ENCODE peak calls at places on chromosomes 13 and 19, in ten cellular contexts. One of them, this sample, is unnamed.

GRCh38 chr13:106373989-106374572 is 161.4 kb downstream of the EFNB2 start:
- DNase-seq in stimulated activated CD4-positive, alpha-beta T cell treated with anti-CD3 and anti-CD28 coated beads, TNF-alpha, amount 100 ng/mL, for 48 hours: no peak
- DNase-seq in SW 1271: no peak
- DNase-seq in colonic mucosa: no peak
- DNase-seq in astrocyte of the spinal cord: peak
- DNase-seq in astrocyte of the cerebellum: peak
- DNase-seq in mucosa of gallbladder: no peak
- DNase-seq in DMS153: no peak
- DNase-seq in NCI-H2029 treated with DMSO at 0.1 percent for 48 hours: no peak
- DNase-seq in pancreas: no peak
- DNase-seq in this sample: no peak

GRCh38 chr13:101181076-101181685 is 235.1 kb downstream of the NALCN start:
- DNase-seq in stimulated activated CD4-positive, alpha-beta T cell treated with anti-CD3 and anti-CD28 coated beads, TNF-alpha, amount 100 ng/mL, for 48 hours: no peak
- DNase-seq in SW 1271: no peak
- DNase-seq in colonic mucosa: no peak
- DNase-seq in astrocyte of the spinal cord: peak
- DNase-seq in astrocyte of the cerebellum: no peak
- DNase-seq in mucosa of gallbladder: no peak
- DNase-seq in DMS153: no peak
- DNase-seq in NCI-H2029 treated with DMSO at 0.1 percent for 48 hours: no peak
- DNase-seq in pancreas: no peak
- DNase-seq in this sample: no peak

GRCh38 chr19:1233361-1233667 is 4.5 kb downstream of the CBARP start:
- DNase-seq in stimulated activated CD4-positive, alpha-beta T cell treated with anti-CD3 and anti-CD28 coated beads, TNF-alpha, amount 100 ng/mL, for 48 hours: no peak
- DNase-seq in SW 1271: no peak
- DNase-seq in colonic mucosa: peak
- DNase-seq in astrocyte of the spinal cord: no peak
- DNase-seq in astrocyte of the cerebellum: no peak
- DNase-seq in mucosa of gallbladder: no peak
- DNase-seq in DMS153: no peak
- DNase-seq in NCI-H2029 treated with DMSO at 0.1 percent for 48 hours: no peak
- DNase-seq in pancreas: no peak
- DNase-seq in this sample: no peak

GRCh38 chr13:106521101-106521799 is 14.2 kb downstream of the EFNB2 start:
- DNase-seq in stimulated activated CD4-positive, alpha-beta T cell treated with anti-CD3 and anti-CD28 coated beads, TNF-alpha, amount 100 ng/mL, for 48 hours: no peak
- DNase-seq in SW 1271: no peak
- DNase-seq in colonic mucosa: no peak
- DNase-seq in astrocyte of the spinal cord: no peak
- DNase-seq in astrocyte of the cerebellum: no peak
- DNase-seq in mucosa of gallbladder: no peak
- DNase-seq in DMS153: no peak
- DNase-seq in NCI-H2029 treated with DMSO at 0.1 percent for 48 hours: no peak
- DNase-seq in pancreas: no peak
- DNase-seq in this sample: no peak

GRCh38 chr13:108304170-108305068 is 34.9 kb downstream of the TNFSF13B start:
- DNase-seq in stimulated activated CD4-positive, alpha-beta T cell treated with anti-CD3 and anti-CD28 coated beads, TNF-alpha, amount 100 ng/mL, for 48 hours: no peak
- DNase-seq in SW 1271: no peak
- DNase-seq in colonic mucosa: no peak
- DNase-seq in astrocyte of the spinal cord: no peak
- DNase-seq in astrocyte of the cerebellum: no peak
- DNase-seq in mucosa of gallbladder: no peak
- DNase-seq in DMS153: no peak
- DNase-seq in NCI-H2029 treated with DMSO at 0.1 percent for 48 hours: no peak
- DNase-seq in pancreas: no peak
- DNase-seq in this sample: no peak

GRCh38 chr13:40682449-40683240 is 16.2 kb upstream of the FOXO1 start:
- DNase-seq in stimulated activated CD4-positive, alpha-beta T cell treated with anti-CD3 and anti-CD28 coated beads, TNF-alpha, amount 100 ng/mL, for 48 hours: no peak
- DNase-seq in SW 1271: peak
- DNase-seq in colonic mucosa: no peak
- DNase-seq in astrocyte of the spinal cord: peak
- DNase-seq in astrocyte of the cerebellum: no peak
- DNase-seq in mucosa of gallbladder: no peak
- DNase-seq in DMS153: no peak
- DNase-seq in NCI-H2029 treated with DMSO at 0.1 percent for 48 hours: no peak
- DNase-seq in pancreas: no peak
- DNase-seq in this sample: no peak

GRCh38 chr13:95948646-95949045 is 104.6 kb downstream of the UGGT2 start:
- DNase-seq in stimulated activated CD4-positive, alpha-beta T cell treated with anti-CD3 and anti-CD28 coated beads, TNF-alpha, amount 100 ng/mL, for 48 hours: no peak
- DNase-seq in SW 1271: no peak
- DNase-seq in colonic mucosa: no peak
- DNase-seq in astrocyte of the spinal cord: peak
- DNase-seq in astrocyte of the cerebellum: peak
- DNase-seq in mucosa of gallbladder: no peak
- DNase-seq in DMS153: no peak
- DNase-seq in NCI-H2029 treated with DMSO at 0.1 percent for 48 hours: no peak
- DNase-seq in pancreas: no peak
- DNase-seq in this sample: no peak

GRCh38 chr13:21012841-21013681 is 48.3 kb downstream of the LATS2 start:
- DNase-seq in stimulated activated CD4-positive, alpha-beta T cell treated with anti-CD3 and anti-CD28 coated beads, TNF-alpha, amount 100 ng/mL, for 48 hours: no peak
- DNase-seq in SW 1271: no peak
- DNase-seq in colonic mucosa: no peak
- DNase-seq in astrocyte of the spinal cord: no peak
- DNase-seq in astrocyte of the cerebellum: no peak
- DNase-seq in mucosa of gallbladder: no peak
- DNase-seq in DMS153: no peak
- DNase-seq in NCI-H2029 treated with DMSO at 0.1 percent for 48 hours: no peak
- DNase-seq in pancreas: no peak
- DNase-seq in this sample: no peak

GRCh38 chr19:46596008-46596407 is 5.1 kb upstream of the CALM3 start:
- DNase-seq in stimulated activated CD4-positive, alpha-beta T cell treated with anti-CD3 and anti-CD28 coated beads, TNF-alpha, amount 100 ng/mL, for 48 hours: no peak
- DNase-seq in SW 1271: no peak
- DNase-seq in colonic mucosa: no peak
- DNase-seq in astrocyte of the spinal cord: no peak
- DNase-seq in astrocyte of the cerebellum: no peak
- DNase-seq in mucosa of gallbladder: no peak
- DNase-seq in DMS153: no peak
- DNase-seq in NCI-H2029 treated with DMSO at 0.1 percent for 48 hours: no peak
- DNase-seq in pancreas: no peak
- DNase-seq in this sample: no peak

GRCh38 chr13:41905600-41906254 is 55.2 kb downstream of the VWA8 start:
- DNase-seq in stimulated activated CD4-positive, alpha-beta T cell treated with anti-CD3 and anti-CD28 coated beads, TNF-alpha, amount 100 ng/mL, for 48 hours: no peak
- DNase-seq in SW 1271: peak
- DNase-seq in colonic mucosa: no peak
- DNase-seq in astrocyte of the spinal cord: peak
- DNase-seq in astrocyte of the cerebellum: no peak
- DNase-seq in mucosa of gallbladder: no peak
- DNase-seq in DMS153: no peak
- DNase-seq in NCI-H2029 treated with DMSO at 0.1 percent for 48 hours: peak
- DNase-seq in pancreas: no peak
- DNase-seq in this sample: no peak

GRCh38 chr13:100852146-100852545 is 177.6 kb upstream of the TMTC4 start:
- DNase-seq in stimulated activated CD4-positive, alpha-beta T cell treated with anti-CD3 and anti-CD28 coated beads, TNF-alpha, amount 100 ng/mL, for 48 hours: no peak
- DNase-seq in SW 1271: no peak
- DNase-seq in colonic mucosa: no peak
- DNase-seq in astrocyte of the spinal cord: no peak
- DNase-seq in astrocyte of the cerebellum: no peak
- DNase-seq in mucosa of gallbladder: no peak
- DNase-seq in DMS153: no peak
- DNase-seq in NCI-H2029 treated with DMSO at 0.1 percent for 48 hours: no peak
- DNase-seq in pancreas: no peak
- DNase-seq in this sample: no peak

GRCh38 chr13:39306639-39307589 is 268.7 kb downstream of the NHLRC3 start:
- DNase-seq in stimulated activated CD4-positive, alpha-beta T cell treated with anti-CD3 and anti-CD28 coated beads, TNF-alpha, amount 100 ng/mL, for 48 hours: no peak
- DNase-seq in SW 1271: no peak
- DNase-seq in colonic mucosa: no peak
- DNase-seq in astrocyte of the spinal cord: no peak
- DNase-seq in astrocyte of the cerebellum: no peak
- DNase-seq in mucosa of gallbladder: no peak
- DNase-seq in DMS153: no peak
- DNase-seq in NCI-H2029 treated with DMSO at 0.1 percent for 48 hours: no peak
- DNase-seq in pancreas: no peak
- DNase-seq in this sample: no peak

GRCh38 chr13:33717775-33718174 is 100.2 kb upstream of the RFC3 start:
- DNase-seq in stimulated activated CD4-positive, alpha-beta T cell treated with anti-CD3 and anti-CD28 coated beads, TNF-alpha, amount 100 ng/mL, for 48 hours: no peak
- DNase-seq in SW 1271: no peak
- DNase-seq in colonic mucosa: no peak
- DNase-seq in astrocyte of the spinal cord: no peak
- DNase-seq in astrocyte of the cerebellum: no peak
- DNase-seq in mucosa of gallbladder: no peak
- DNase-seq in DMS153: no peak
- DNase-seq in NCI-H2029 treated with DMSO at 0.1 percent for 48 hours: no peak
- DNase-seq in pancreas: no peak
- DNase-seq in this sample: no peak

GRCh38 chr13:48038763-48039162 is 1.2 kb downstream of the NUDT15 start:
- DNase-seq in stimulated activated CD4-positive, alpha-beta T cell treated with anti-CD3 and anti-CD28 coated beads, TNF-alpha, amount 100 ng/mL, for 48 hours: no peak
- DNase-seq in SW 1271: no peak
- DNase-seq in colonic mucosa: no peak
- DNase-seq in astrocyte of the spinal cord: no peak
- DNase-seq in astrocyte of the cerebellum: no peak
- DNase-seq in mucosa of gallbladder: no peak
- DNase-seq in DMS153: no peak
- DNase-seq in NCI-H2029 treated with DMSO at 0.1 percent for 48 hours: no peak
- DNase-seq in pancreas: no peak
- DNase-seq in this sample: no peak

GRCh38 chr13:64997438-64997837 is 2232.7 kb downstream of the PCDH9 start:
- DNase-seq in stimulated activated CD4-positive, alpha-beta T cell treated with anti-CD3 and anti-CD28 coated beads, TNF-alpha, amount 100 ng/mL, for 48 hours: no peak
- DNase-seq in SW 1271: no peak
- DNase-seq in colonic mucosa: no peak
- DNase-seq in astrocyte of the spinal cord: no peak
- DNase-seq in astrocyte of the cerebellum: no peak
- DNase-seq in mucosa of gallbladder: no peak
- DNase-seq in DMS153: no peak
- DNase-seq in NCI-H2029 treated with DMSO at 0.1 percent for 48 hours: no peak
- DNase-seq in pancreas: no peak
- DNase-seq in this sample: no peak

GRCh38 chr19:15114153-15114540 is 6.9 kb downstream of the SYDE1 start:
- DNase-seq in stimulated activated CD4-positive, alpha-beta T cell treated with anti-CD3 and anti-CD28 coated beads, TNF-alpha, amount 100 ng/mL, for 48 hours: no peak
- DNase-seq in SW 1271: peak
- DNase-seq in colonic mucosa: no peak
- DNase-seq in astrocyte of the spinal cord: peak
- DNase-seq in astrocyte of the cerebellum: peak
- DNase-seq in mucosa of gallbladder: no peak
- DNase-seq in DMS153: no peak
- DNase-seq in NCI-H2029 treated with DMSO at 0.1 percent for 48 hours: no peak
- DNase-seq in pancreas: no peak
- DNase-seq in this sample: no peak

GRCh38 chr13:86838411-86839120 is 832.6 kb upstream of the SLITRK5 start:
- DNase-seq in stimulated activated CD4-positive, alpha-beta T cell treated with anti-CD3 and anti-CD28 coated beads, TNF-alpha, amount 100 ng/mL, for 48 hours: no peak
- DNase-seq in SW 1271: no peak
- DNase-seq in colonic mucosa: no peak
- DNase-seq in astrocyte of the spinal cord: no peak
- DNase-seq in astrocyte of the cerebellum: no peak
- DNase-seq in mucosa of gallbladder: no peak
- DNase-seq in DMS153: no peak
- DNase-seq in NCI-H2029 treated with DMSO at 0.1 percent for 48 hours: no peak
- DNase-seq in pancreas: no peak
- DNase-seq in this sample: no peak

GRCh38 chr13:45391926-45392325 is 26.2 kb downstream of the SLC25A30 start:
- DNase-seq in stimulated activated CD4-positive, alpha-beta T cell treated with anti-CD3 and anti-CD28 coated beads, TNF-alpha, amount 100 ng/mL, for 48 hours: no peak
- DNase-seq in SW 1271: no peak
- DNase-seq in colonic mucosa: no peak
- DNase-seq in astrocyte of the spinal cord: no peak
- DNase-seq in astrocyte of the cerebellum: no peak
- DNase-seq in mucosa of gallbladder: no peak
- DNase-seq in DMS153: no peak
- DNase-seq in NCI-H2029 treated with DMSO at 0.1 percent for 48 hours: no peak
- DNase-seq in pancreas: no peak
- DNase-seq in this sample: no peak

GRCh38 chr13:19767966-19768365 is 14.8 kb downstream of the PSPC1 start:
- DNase-seq in stimulated activated CD4-positive, alpha-beta T cell treated with anti-CD3 and anti-CD28 coated beads, TNF-alpha, amount 100 ng/mL, for 48 hours: no peak
- DNase-seq in SW 1271: no peak
- DNase-seq in colonic mucosa: no peak
- DNase-seq in astrocyte of the spinal cord: no peak
- DNase-seq in astrocyte of the cerebellum: no peak
- DNase-seq in mucosa of gallbladder: no peak
- DNase-seq in DMS153: no peak
- DNase-seq in NCI-H2029 treated with DMSO at 0.1 percent for 48 hours: no peak
- DNase-seq in pancreas: no peak
- DNase-seq in this sample: no peak

GRCh38 chr19:48683349-48683748 is 10.5 kb upstream of the NTN5 start:
- DNase-seq in stimulated activated CD4-positive, alpha-beta T cell treated with anti-CD3 and anti-CD28 coated beads, TNF-alpha, amount 100 ng/mL, for 48 hours: no peak
- DNase-seq in SW 1271: no peak
- DNase-seq in colonic mucosa: no peak
- DNase-seq in astrocyte of the spinal cord: peak
- DNase-seq in astrocyte of the cerebellum: no peak
- DNase-seq in mucosa of gallbladder: no peak
- DNase-seq in DMS153: peak
- DNase-seq in NCI-H2029 treated with DMSO at 0.1 percent for 48 hours: peak
- DNase-seq in pancreas: no peak
- DNase-seq in this sample: peak

GRCh38 chr13:100139822-100140221 is 50.9 kb downstream of the PCCA start:
- DNase-seq in stimulated activated CD4-positive, alpha-beta T cell treated with anti-CD3 and anti-CD28 coated beads, TNF-alpha, amount 100 ng/mL, for 48 hours: no peak
- DNase-seq in SW 1271: no peak
- DNase-seq in colonic mucosa: no peak
- DNase-seq in astrocyte of the spinal cord: no peak
- DNase-seq in astrocyte of the cerebellum: no peak
- DNase-seq in mucosa of gallbladder: no peak
- DNase-seq in DMS153: no peak
- DNase-seq in NCI-H2029 treated with DMSO at 0.1 percent for 48 hours: no peak
- DNase-seq in pancreas: no peak
- DNase-seq in this sample: no peak

GRCh38 chr19:898663-899062 is 5.4 kb downstream of the RNU6-9 start:
- DNase-seq in stimulated activated CD4-positive, alpha-beta T cell treated with anti-CD3 and anti-CD28 coated beads, TNF-alpha, amount 100 ng/mL, for 48 hours: no peak
- DNase-seq in SW 1271: no peak
- DNase-seq in colonic mucosa: no peak
- DNase-seq in astrocyte of the spinal cord: no peak
- DNase-seq in astrocyte of the cerebellum: no peak
- DNase-seq in mucosa of gallbladder: no peak
- DNase-seq in DMS153: no peak
- DNase-seq in NCI-H2029 treated with DMSO at 0.1 percent for 48 hours: no peak
- DNase-seq in pancreas: peak
- DNase-seq in this sample: peak

GRCh38 chr19:55528030-55528801 is 8.7 kb downstream of the SBK2 start:
- DNase-seq in stimulated activated CD4-positive, alpha-beta T cell treated with anti-CD3 and anti-CD28 coated beads, TNF-alpha, amount 100 ng/mL, for 48 hours: no peak
- DNase-seq in SW 1271: no peak
- DNase-seq in colonic mucosa: no peak
- DNase-seq in astrocyte of the spinal cord: peak
- DNase-seq in astrocyte of the cerebellum: no peak
- DNase-seq in mucosa of gallbladder: no peak
- DNase-seq in DMS153: peak
- DNase-seq in NCI-H2029 treated with DMSO at 0.1 percent for 48 hours: no peak
- DNase-seq in pancreas: no peak
- DNase-seq in this sample: no peak

GRCh38 chr13:101942038-101942437 is 459.8 kb downstream of the FGF14 start:
- DNase-seq in stimulated activated CD4-positive, alpha-beta T cell treated with anti-CD3 and anti-CD28 coated beads, TNF-alpha, amount 100 ng/mL, for 48 hours: no peak
- DNase-seq in SW 1271: peak
- DNase-seq in colonic mucosa: peak
- DNase-seq in astrocyte of the spinal cord: peak
- DNase-seq in astrocyte of the cerebellum: peak
- DNase-seq in mucosa of gallbladder: peak
- DNase-seq in DMS153: peak
- DNase-seq in NCI-H2029 treated with DMSO at 0.1 percent for 48 hours: no peak
- DNase-seq in pancreas: no peak
- DNase-seq in this sample: no peak

GRCh38 chr13:72808917-72809500 is 27.1 kb downstream of the PIBF1 start:
- DNase-seq in stimulated activated CD4-positive, alpha-beta T cell treated with anti-CD3 and anti-CD28 coated beads, TNF-alpha, amount 100 ng/mL, for 48 hours: no peak
- DNase-seq in SW 1271: no peak
- DNase-seq in colonic mucosa: no peak
- DNase-seq in astrocyte of the spinal cord: peak
- DNase-seq in astrocyte of the cerebellum: no peak
- DNase-seq in mucosa of gallbladder: no peak
- DNase-seq in DMS153: no peak
- DNase-seq in NCI-H2029 treated with DMSO at 0.1 percent for 48 hours: no peak
- DNase-seq in pancreas: no peak
- DNase-seq in this sample: no peak

GRCh38 chr13:98475521-98475920 is 101.4 kb downstream of the STK24 start:
- DNase-seq in stimulated activated CD4-positive, alpha-beta T cell treated with anti-CD3 and anti-CD28 coated beads, TNF-alpha, amount 100 ng/mL, for 48 hours: no peak
- DNase-seq in SW 1271: peak
- DNase-seq in colonic mucosa: no peak
- DNase-seq in astrocyte of the spinal cord: no peak
- DNase-seq in astrocyte of the cerebellum: no peak
- DNase-seq in mucosa of gallbladder: no peak
- DNase-seq in DMS153: no peak
- DNase-seq in NCI-H2029 treated with DMSO at 0.1 percent for 48 hours: no peak
- DNase-seq in pancreas: no peak
- DNase-seq in this sample: no peak

GRCh38 chr19:46186101-46186716 is 38.2 kb downstream of the IGFL2 start:
- DNase-seq in stimulated activated CD4-positive, alpha-beta T cell treated with anti-CD3 and anti-CD28 coated beads, TNF-alpha, amount 100 ng/mL, for 48 hours: no peak
- DNase-seq in SW 1271: no peak
- DNase-seq in colonic mucosa: no peak
- DNase-seq in astrocyte of the spinal cord: no peak
- DNase-seq in astrocyte of the cerebellum: no peak
- DNase-seq in mucosa of gallbladder: no peak
- DNase-seq in DMS153: no peak
- DNase-seq in NCI-H2029 treated with DMSO at 0.1 percent for 48 hours: no peak
- DNase-seq in pancreas: no peak
- DNase-seq in this sample: no peak

GRCh38 chr13:94556646-94557045 is 39.3 kb downstream of the TGDS start:
- DNase-seq in stimulated activated CD4-positive, alpha-beta T cell treated with anti-CD3 and anti-CD28 coated beads, TNF-alpha, amount 100 ng/mL, for 48 hours: no peak
- DNase-seq in SW 1271: no peak
- DNase-seq in colonic mucosa: no peak
- DNase-seq in astrocyte of the spinal cord: no peak
- DNase-seq in astrocyte of the cerebellum: no peak
- DNase-seq in mucosa of gallbladder: no peak
- DNase-seq in DMS153: no peak
- DNase-seq in NCI-H2029 treated with DMSO at 0.1 percent for 48 hours: no peak
- DNase-seq in pancreas: no peak
- DNase-seq in this sample: no peak